ENCODE peak calls at places on chromosome 21, in seven cellular contexts. One of them, this sample, is unnamed.

GRCh38 chr21:30839304-30839703 is 9.7 kb upstream of the KRTAP7-1 start:
- DNase-seq in astrocyte of the spinal cord: no peak
- DNase-seq in adrenal gland: peak; percentile 8
- DNase-seq in NCI-H1105 treated with DMSO at 0.1 percent for 48 hours: peak; percentile 9
- DNase-seq in transverse colon: peak; percentile 7
- DNase-seq in LoVo: peak; percentile 29
- DNase-seq in NCI-H2081: no peak
- DNase-seq in this sample: no peak

GRCh38 chr21:43719748-43720538 is 1.0 kb downstream of the PDXK start:
- DNase-seq in astrocyte of the spinal cord: no peak
- DNase-seq in adrenal gland: peak; percentile 52
- DNase-seq in NCI-H1105 treated with DMSO at 0.1 percent for 48 hours: no peak
- DNase-seq in transverse colon: no peak
- DNase-seq in LoVo: no peak
- DNase-seq in NCI-H2081: no peak
- DNase-seq in this sample: peak; percentile 59

GRCh38 chr21:39088831-39089380 is 94.3 kb downstream of the PSMG1 start:
- DNase-seq in astrocyte of the spinal cord: peak; percentile 50
- DNase-seq in adrenal gland: peak; percentile 50
- DNase-seq in NCI-H1105 treated with DMSO at 0.1 percent for 48 hours: no peak
- DNase-seq in transverse colon: no peak
- DNase-seq in LoVo: no peak
- DNase-seq in NCI-H2081: no peak
- DNase-seq in this sample: no peak

GRCh38 chr21:44918581-44919033 is 2.1 kb downstream of the ITGB2 start:
- DNase-seq in astrocyte of the spinal cord: no peak
- DNase-seq in adrenal gland: no peak
- DNase-seq in NCI-H1105 treated with DMSO at 0.1 percent for 48 hours: no peak
- DNase-seq in transverse colon: no peak
- DNase-seq in LoVo: no peak
- DNase-seq in NCI-H2081: no peak
- DNase-seq in this sample: no peak

GRCh38 chr21:15967661-15968060 is 237.9 kb downstream of the USP25 start:
- DNase-seq in astrocyte of the spinal cord: peak; percentile 64
- DNase-seq in adrenal gland: no peak
- DNase-seq in NCI-H1105 treated with DMSO at 0.1 percent for 48 hours: no peak
- DNase-seq in transverse colon: no peak
- DNase-seq in LoVo: peak; percentile 15
- DNase-seq in NCI-H2081: no peak
- DNase-seq in this sample: no peak

GRCh38 chr21:39422468-39423241 is 22.9 kb downstream of the LCA5L start:
- DNase-seq in astrocyte of the spinal cord: no peak
- DNase-seq in adrenal gland: no peak
- DNase-seq in NCI-H1105 treated with DMSO at 0.1 percent for 48 hours: no peak
- DNase-seq in transverse colon: no peak
- DNase-seq in LoVo: no peak
- DNase-seq in NCI-H2081: no peak
- DNase-seq in this sample: no peak

GRCh38 chr21:44461438-44462089 is 6.3 kb downstream of the LRRC3 start:
- DNase-seq in astrocyte of the spinal cord: no peak
- DNase-seq in adrenal gland: no peak
- DNase-seq in NCI-H1105 treated with DMSO at 0.1 percent for 48 hours: no peak
- DNase-seq in transverse colon: no peak
- DNase-seq in LoVo: no peak
- DNase-seq in NCI-H2081: no peak
- DNase-seq in this sample: no peak

GRCh38 chr21:44955803-44956175 is 16.0 kb downstream of the SLX9 start:
- DNase-seq in astrocyte of the spinal cord: no peak
- DNase-seq in adrenal gland: no peak
- DNase-seq in NCI-H1105 treated with DMSO at 0.1 percent for 48 hours: no peak
- DNase-seq in transverse colon: no peak
- DNase-seq in LoVo: no peak
- DNase-seq in NCI-H2081: no peak
- DNase-seq in this sample: no peak

GRCh38 chr21:45586289-45586858 is 44.1 kb upstream of the SLC19A1 start:
- DNase-seq in astrocyte of the spinal cord: no peak
- DNase-seq in adrenal gland: no peak
- DNase-seq in NCI-H1105 treated with DMSO at 0.1 percent for 48 hours: no peak
- DNase-seq in transverse colon: no peak
- DNase-seq in LoVo: no peak
- DNase-seq in NCI-H2081: no peak
- DNase-seq in this sample: no peak

GRCh38 chr21:42118901-42119300 is 47.8 kb downstream of the UMODL1 start:
- DNase-seq in astrocyte of the spinal cord: no peak
- DNase-seq in adrenal gland: no peak
- DNase-seq in NCI-H1105 treated with DMSO at 0.1 percent for 48 hours: no peak
- DNase-seq in transverse colon: peak; percentile 26
- DNase-seq in LoVo: no peak
- DNase-seq in NCI-H2081: peak; percentile 32
- DNase-seq in this sample: peak; percentile 61

GRCh38 chr21:44466996-44467858 is 11.9 kb downstream of the LRRC3 start:
- DNase-seq in astrocyte of the spinal cord: no peak
- DNase-seq in adrenal gland: no peak
- DNase-seq in NCI-H1105 treated with DMSO at 0.1 percent for 48 hours: no peak
- DNase-seq in transverse colon: no peak
- DNase-seq in LoVo: no peak
- DNase-seq in NCI-H2081: no peak
- DNase-seq in this sample: no peak

This sample was measured in CD14-positive monocyte.